ENCODE peak calls at places on chromosomes 2 and 18, in four cellular contexts. K, U, P and C are unnamed samples.

GRCh38 chr18:69330345-69330744 is 70.3 kb upstream of the DOK6 start:
- DNase-seq in K (no peak), U (no peak), P (no peak), C (no peak)

GRCh38 chr18:27363918-27364317 is 178.8 kb upstream of the CHST9 start:
- DNase-seq in K (no peak), U (no peak), P (peak), C (no peak)

GRCh38 chr2:235554385-235554784 is 60.5 kb downstream of the AGAP1 start:
- DNase-seq in K (no peak), U (no peak), P (no peak), C (no peak)

GRCh38 chr2:70655786-70656185 is 102.2 kb upstream of the TGFA start:
- DNase-seq in K (no peak), U (no peak), P (no peak), C (no peak)

GRCh38 chr2:180001726-180002125 is 5.4 kb downstream of the CWC22 start:
- DNase-seq in K (no peak), U (no peak), P (no peak), C (no peak)

GRCh38 chr18:77146249-77147080 is 13.9 kb upstream of the MBP start:
- DNase-seq in K (no peak), U (no peak), P (no peak), C (no peak)

GRCh38 chr2:33020883-33021282 is 74.1 kb downstream of the LTBP1 start:
- DNase-seq in K (no peak), U (no peak), P (no peak), C (no peak)

GRCh38 chr18:61833387-61833786 is 59.4 kb downstream of the RNF152 start:
- DNase-seq in K (no peak), U (no peak), P (peak), C (peak)

GRCh38 chr2:15642334-15643208 is 50.9 kb downstream of the DDX1 start:
- DNase-seq in K (no peak), U (no peak), P (no peak), C (no peak)

GRCh38 chr2:119227346-119227745 is 3.7 kb downstream of the STEAP3 start:
- DNase-seq in K (no peak), U (no peak), P (no peak), C (no peak)

GRCh38 chr18:25251127-25251526 is 100.8 kb downstream of the ZNF521 start:
- DNase-seq in K (no peak), U (no peak), P (peak), C (no peak)

GRCh38 chr18:42925036-42925435 is 190.4 kb downstream of the RIT2 start:
- DNase-seq in K (no peak), U (no peak), P (peak), C (no peak)

GRCh38 chr2:3143602-3144001 is 234.0 kb downstream of the EIPR1 start:
- DNase-seq in K (no peak), U (no peak), P (no peak), C (no peak)

GRCh38 chr2:3242747-3243369 is 134.8 kb downstream of the EIPR1 start:
- DNase-seq in K (no peak), U (peak), P (peak), C (peak)

GRCh38 chr2:17163628-17164027 is 354.6 kb downstream of the RAD51AP2 start:
- DNase-seq in K (no peak), U (no peak), P (no peak), C (no peak)

GRCh38 chr2:66577331-66578041 is 142.6 kb downstream of the MEIS1 start:
- DNase-seq in K (peak), U (no peak), P (peak), C (no peak)

GRCh38 chr18:9095297-9096012 is 7.0 kb upstream of the NDUFV2 start:
- DNase-seq in K (no peak), U (peak), P (peak), C (peak)

GRCh38 chr18:28032177-28032576 is 144.8 kb downstream of the CDH2 start:
- DNase-seq in K (no peak), U (no peak), P (no peak), C (no peak)

GRCh38 chr18:23529597-23529996 is 26.3 kb downstream of the RMC1 start:
- DNase-seq in K (no peak), U (no peak), P (peak), C (no peak)

GRCh38 chr18:58805482-58806187 is 59.0 kb upstream of the ZNF532 start:
- DNase-seq in K (no peak), U (no peak), P (no peak), C (no peak)

GRCh38 chr2:238336151-238336550 is 15.8 kb downstream of the TRAF3IP1 start:
- DNase-seq in K (peak), U (no peak), P (no peak), C (no peak)

GRCh38 chr2:235314371-235314915 is 179.4 kb upstream of the AGAP1 start:
- DNase-seq in K (no peak), U (no peak), P (no peak), C (no peak)

GRCh38 chr2:97718051-97718882 is 4.9 kb downstream of the ZAP70 start:
- DNase-seq in K (no peak), U (peak), P (no peak), C (peak)

GRCh38 chr2:174632847-174633620 is 35.4 kb upstream of the WIPF1 start:
- DNase-seq in K (no peak), U (peak), P (peak), C (no peak)

GRCh38 chr2:231791107-231791506 is 4.9 kb downstream of the COPS7B start:
- DNase-seq in K (no peak), U (no peak), P (no peak), C (no peak)

GRCh38 chr2:31319391-31320175 is 85.6 kb downstream of the EHD3 start:
- DNase-seq in K (no peak), U (no peak), P (no peak), C (no peak)

GRCh38 chr18:76824136-76824676 is 1.8 kb downstream of the ZNF236 start:
- DNase-seq in K (no peak), U (no peak), P (no peak), C (no peak)

GRCh38 chr2:167524786-167525185 is 636.5 kb downstream of the XIRP2 start:
- DNase-seq in K (no peak), U (no peak), P (no peak), C (no peak)

GRCh38 chr18:1578505-1578904 is 673.8 kb downstream of the ADCYAP1 start:
- DNase-seq in K (peak), U (no peak), P (no peak), C (no peak)
- H3K4me3 ChIP-seq in K (no peak), U (no peak), P (no peak), C (no peak)

DNA sequence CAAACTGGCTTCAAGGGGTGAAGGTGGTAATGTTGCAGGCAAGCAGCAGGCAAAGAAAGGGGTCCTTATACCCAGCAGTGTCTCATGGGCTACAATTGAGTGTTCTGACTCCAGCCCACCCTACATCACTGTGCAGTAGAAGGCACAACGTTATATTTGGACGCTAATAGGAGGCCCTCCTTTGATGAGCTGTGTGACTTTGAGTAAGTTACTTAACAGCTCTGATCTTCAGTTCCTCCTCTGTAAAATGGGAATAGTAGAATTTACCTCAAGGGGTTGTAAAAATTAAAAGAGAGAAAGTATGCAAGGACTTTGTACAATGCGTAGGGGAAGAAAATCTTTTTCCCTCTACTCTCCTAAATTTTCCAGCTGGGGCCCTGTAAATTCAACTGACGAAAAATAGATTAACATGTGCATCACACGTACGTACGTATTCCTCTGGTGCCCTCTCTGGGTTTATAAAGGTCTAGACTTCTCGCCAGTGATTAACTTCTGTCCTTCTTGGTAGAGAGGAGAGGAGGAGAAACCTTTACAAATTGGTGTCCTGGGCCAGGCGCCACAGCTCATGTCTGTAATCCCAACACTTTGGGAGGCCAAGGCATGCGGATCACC is 57.6 kb upstream of the REL start:
- DNase-seq in K (no peak), U (no peak), P (no peak), C (no peak)
- H3K4me3 ChIP-seq in K (no peak), U (no peak), P (no peak), C (no peak)

DNA sequence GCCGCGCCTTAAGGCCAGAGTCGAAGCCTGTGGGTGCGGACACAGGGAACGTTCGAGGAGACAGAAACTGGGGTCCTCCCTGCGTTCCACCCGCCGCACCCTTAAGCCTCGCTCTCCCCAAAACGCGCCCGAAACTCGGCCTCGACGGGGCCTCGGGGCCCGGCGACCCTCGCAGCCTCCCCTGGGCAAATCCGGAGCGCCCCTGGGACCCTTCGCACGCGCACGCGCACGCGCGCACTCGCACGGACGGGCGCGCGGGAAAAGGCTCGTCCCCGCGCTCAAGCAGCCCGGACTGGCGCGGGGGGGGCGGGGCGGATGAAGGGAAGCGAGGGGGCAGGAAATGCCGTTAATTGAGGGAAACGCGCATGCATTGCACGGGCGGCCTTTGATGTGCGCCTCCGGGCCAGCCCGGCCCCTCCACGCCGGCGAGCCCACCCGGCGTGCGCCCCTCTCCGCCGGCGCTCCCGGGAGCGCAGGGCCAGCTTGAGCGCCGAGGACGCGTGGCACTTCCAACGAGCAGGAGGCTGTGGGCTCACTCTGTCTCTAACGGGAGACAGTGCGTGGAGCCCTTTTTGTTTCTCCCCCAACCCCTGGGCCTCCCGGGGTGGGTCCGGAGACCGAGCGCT is 5.4 kb upstream of the SALL3 start:
- DNase-seq in K (no peak), U (no peak), P (no peak), C (no peak)
- H3K4me3 ChIP-seq in K (peak), U (no peak), P (no peak), C (no peak)

DNA sequence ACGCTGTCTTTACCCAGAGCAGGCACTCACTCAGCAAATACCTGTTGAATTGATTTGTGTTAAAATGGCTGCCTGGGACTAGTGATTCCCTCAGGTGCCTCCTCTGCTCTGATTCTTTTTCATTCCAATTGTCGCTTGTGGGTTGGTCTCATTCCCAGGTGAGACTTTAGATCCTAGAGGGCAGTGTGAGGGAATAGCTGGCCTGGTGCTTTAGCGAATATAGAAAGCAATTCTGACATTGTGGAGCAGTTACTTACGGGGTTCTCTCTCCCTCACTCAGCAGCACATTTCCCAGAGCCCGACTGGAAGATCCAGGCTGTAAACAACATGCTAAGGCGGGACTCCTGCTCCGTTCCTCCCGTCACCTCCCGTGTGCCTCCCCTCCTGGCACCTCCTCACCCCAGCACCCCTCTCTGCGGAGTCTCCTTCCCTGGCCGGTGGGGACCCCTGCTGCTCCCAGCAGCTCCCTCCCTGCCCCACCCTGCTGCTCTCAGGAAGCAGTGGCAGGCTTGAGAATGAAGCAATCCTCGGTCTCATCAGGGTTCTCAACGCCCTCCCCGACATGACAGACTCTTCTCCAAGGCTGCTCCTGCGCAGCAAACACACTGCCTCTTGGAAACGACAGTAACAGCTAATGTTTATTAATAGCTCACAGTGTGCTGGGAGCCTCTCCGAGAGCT is 26.9 kb downstream of the CELF4 start:
- DNase-seq in K (no peak), U (no peak), P (no peak), C (no peak)
- H3K4me3 ChIP-seq in K (no peak), U (no peak), P (no peak), C (no peak)

GRCh38 chr18:46756172-46756558 is 688 bp downstream of the ST8SIA5 start:
- DNase-seq in K (no peak), U (no peak), P (no peak), C (no peak)

GRCh38 chr18:46754188-46754587 is 2.7 kb downstream of the ST8SIA5 start:
- DNase-seq in K (no peak), U (no peak), P (no peak), C (peak)

GRCh38 chr18:46754661-46755292 is 2.1 kb downstream of the ST8SIA5 start:
- DNase-seq in K (no peak), U (no peak), P (no peak), C (no peak)

GRCh38 chr18:46756559-46757201 is at the start of gene ST8SIA5:
- DNase-seq in K (no peak), U (no peak), P (no peak), C (no peak)

DNA sequence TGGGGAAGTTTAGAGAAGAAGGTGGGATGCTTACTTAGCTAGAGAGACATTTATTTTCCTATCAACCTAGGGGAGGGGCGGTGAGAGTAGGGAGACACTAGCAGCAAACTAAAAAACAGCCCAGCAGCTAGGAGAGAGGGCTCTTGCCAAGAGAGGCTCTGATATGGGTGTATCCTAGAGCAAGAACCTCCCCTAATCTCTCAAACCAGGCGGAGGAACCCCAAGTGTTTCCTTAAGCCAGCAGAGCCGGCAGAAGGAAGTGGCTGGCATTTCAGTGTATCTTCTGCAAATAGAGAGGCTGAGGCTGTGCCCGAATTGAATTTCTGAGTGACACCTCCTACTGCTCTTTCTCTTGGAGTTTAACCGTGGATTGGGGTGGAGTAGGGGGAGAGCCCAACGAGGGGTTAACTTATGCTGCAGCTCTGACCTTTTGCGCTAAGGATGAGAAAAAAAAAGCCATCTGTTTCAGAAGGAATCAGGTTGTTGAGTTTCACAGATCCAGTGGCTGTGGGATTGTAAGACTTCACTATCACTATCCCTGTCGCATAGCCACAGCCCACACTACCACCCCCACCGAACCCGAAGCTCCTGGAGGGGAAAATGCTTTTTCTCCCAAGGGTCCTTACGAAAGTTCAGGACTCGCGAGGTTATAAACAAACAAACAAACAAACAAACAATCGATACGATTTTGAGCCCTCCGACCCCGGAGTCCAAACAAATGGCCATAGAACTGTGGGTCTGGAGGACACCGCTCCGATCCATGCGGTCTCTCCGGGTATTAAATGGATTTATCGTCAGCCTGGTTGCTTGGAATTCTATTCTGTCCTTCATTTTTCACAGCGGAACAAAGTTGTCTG is 1.3 kb downstream of the ST8SIA5 start:
- DNase-seq in K (no peak), U (no peak), P (no peak), C (no peak)
- H3K4me3 ChIP-seq in K (peak), U (no peak), P (no peak), C (no peak)

GRCh38 chr18:7789853-7790552 is 222.9 kb downstream of the PTPRM start:
- DNase-seq in K (no peak), U (no peak), P (peak), C (no peak)
- H3K4me3 ChIP-seq in K (no peak), U (no peak), P (no peak), C (no peak)